ENCODE peak calls at places on chromosomes 6 and 20, in seven cellular contexts. A is RPMI8226; J is kidney glomerular epithelial cell; L is central memory CD4-positive, alpha-beta T cell; E is GM23248; X is HFFc6; V is left cardiac atrium. D is an unnamed sample.

GRCh38 chr20:36862857-36863668 is 12.9 kb upstream of the TLDC2 start:
- DNase-seq in J (no peak), E (peak), V (peak), A (no peak), L (no peak), X (no peak), D (peak)

GRCh38 chr6:55445648-55446204 is 118.5 kb downstream of the GFRAL start:
- DNase-seq in E (peak), A (peak), L (no peak), V (no peak), J (peak), X (peak), D (no peak)

GRCh38 chr6:35091353-35092083 is 49.6 kb downstream of the TCP11 start:
- DNase-seq in A (no peak), X (no peak), L (no peak), E (peak), V (no peak), J (no peak), D (no peak)

GRCh38 chr6:75932067-75932466 is 140.4 kb downstream of the IMPG1 start:
- DNase-seq in E (peak), X (no peak), A (peak), J (peak), V (no peak), L (no peak), D (no peak)

GRCh38 chr6:84766796-84767590 is 2.6 kb upstream of the TBX18 start:
- DNase-seq in J (no peak), X (no peak), V (no peak), L (no peak), A (no peak), E (no peak), D (no peak)

GRCh38 chr6:17115251-17116089 is 13.6 kb downstream of the STMND1 start:
- DNase-seq in J (peak), V (no peak), A (no peak), X (peak), L (no peak), E (peak), D (no peak)

GRCh38 chr6:76702187-76702586 is 629.7 kb upstream of the IMPG1 start:
- DNase-seq in E (peak), L (no peak), V (no peak), X (no peak), A (no peak), J (no peak), D (no peak)

GRCh38 chr20:47620808-47621805 is 119.4 kb downstream of the NCOA3 start:
- DNase-seq in V (no peak), J (peak), E (peak), X (peak), A (peak), L (peak), D (no peak)

GRCh38 chr20:63738687-63739128 is 868 bp upstream of the SLC2A4RG start:
- DNase-seq in J (no peak), A (peak), L (peak), X (no peak), E (peak), V (peak), D (peak)

GRCh38 chr6:95548188-95548837 is 29.0 kb upstream of the MANEA start:
- DNase-seq in V (no peak), A (no peak), E (no peak), X (no peak), J (no peak), L (no peak), D (peak)

GRCh38 chr20:19935842-19936241 is 81.3 kb upstream of the NAA20 start:
- DNase-seq in J (no peak), X (no peak), L (no peak), E (no peak), V (no peak), A (no peak), D (no peak)

GRCh38 chr6:82017316-82017715 is 230.2 kb downstream of the IBTK start:
- DNase-seq in X (peak), J (peak), E (peak), A (no peak), V (peak), L (no peak), D (no peak)

GRCh38 chr20:45407067-45407745 is 883 bp upstream of the DBNDD2 start:
- DNase-seq in V (peak), A (no peak), L (no peak), E (peak), X (no peak), J (peak), D (peak)

GRCh38 chr6:51213806-51214205 is 395.1 kb downstream of the TFAP2B start:
- DNase-seq in E (no peak), L (no peak), A (no peak), X (no peak), V (no peak), J (no peak), D (peak)

GRCh38 chr20:21338291-21338690 is 35.2 kb downstream of the XRN2 start:
- DNase-seq in A (no peak), L (no peak), V (no peak), X (no peak), E (no peak), J (no peak), D (no peak)

GRCh38 chr20:52439385-52439784 is 247.8 kb upstream of the ZFP64 start:
- DNase-seq in V (no peak), E (no peak), L (no peak), J (no peak), A (no peak), X (no peak), D (no peak)

GRCh38 chr20:50567860-50568548 is 57.8 kb downstream of the PTPN1 start:
- DNase-seq in J (no peak), E (no peak), L (no peak), X (no peak), A (no peak), V (no peak), D (no peak)

GRCh38 chr6:30626484-30627366 is at the start of gene ATAT1:
- DNase-seq in V (peak), X (peak), L (peak), J (peak), A (peak), E (peak), D (peak)

GRCh38 chr6:30836431-30836866 is 47.9 kb upstream of the DDR1 start:
- DNase-seq in L (no peak), J (no peak), X (peak), E (peak), V (peak), A (no peak), D (no peak)

GRCh38 chr6:133062702-133063319 is 178.3 kb upstream of the EYA4 start:
- DNase-seq in J (no peak), V (peak), A (peak), E (peak), X (no peak), L (no peak), D (no peak)

GRCh38 chr6:107114872-107115694 is at the start of gene BEND3:
- DNase-seq in V (peak), X (no peak), J (no peak), L (peak), E (peak), A (peak), D (no peak)

GRCh38 chr20:41476013-41476441 is 109.4 kb upstream of the EMILIN3 start:
- DNase-seq in L (no peak), V (no peak), X (peak), A (no peak), E (peak), J (peak), D (no peak)

GRCh38 chr6:31008165-31008564 is 2.1 kb upstream of the MUC22 start:
- DNase-seq in J (peak), A (no peak), E (no peak), L (no peak), V (no peak), X (no peak), D (no peak)

GRCh38 chr6:141677598-141678211 is 455.0 kb upstream of the GJE1 start:
- DNase-seq in X (peak), E (peak), J (peak), V (no peak), A (peak), L (peak), D (no peak)

GRCh38 chr20:18057106-18057993 is at the start of gene OVOL2:
- DNase-seq in V (no peak), A (peak), E (peak), X (no peak), J (no peak), L (no peak), D (no peak)

GRCh38 chr6:170129691-170130171 is 161.1 kb downstream of the DLL1 start:
- DNase-seq in A (peak), X (no peak), J (no peak), E (peak), V (peak), L (no peak), D (peak)

D was measured in Right ventricle myocardium inferior.